ENCODE peak calls at places on chromosomes 7 and 10, in seven cellular contexts. One of them, this sample, is unnamed.

GRCh38 chr10:80739328-80739727 is 201.6 kb downstream of the SH2D4B start:
- DNase-seq in OCI-LY7: no peak
- DNase-seq in tibial nerve: no peak
- DNase-seq in CD4-positive, alpha-beta T cell: no peak
- DNase-seq in tibial artery: no peak
- DNase-seq in PC-9: no peak
- DNase-seq in AG04450: no peak
- DNase-seq in this sample: no peak

GRCh38 chr7:144437370-144438191 is 34.1 kb upstream of the NOBOX start:
- DNase-seq in tibial artery: no peak
- DNase-seq in AG04450: peak; percentile 2
- DNase-seq in OCI-LY7: peak; percentile 51
- DNase-seq in tibial nerve: peak; percentile 79
- DNase-seq in CD4-positive, alpha-beta T cell: peak; percentile 31
- DNase-seq in PC-9: peak; percentile 61
- DNase-seq in this sample: no peak

GRCh38 chr7:24728503-24729364 is 28.5 kb downstream of the GSDME start:
- DNase-seq in PC-9: no peak
- DNase-seq in CD4-positive, alpha-beta T cell: no peak
- DNase-seq in tibial artery: peak; percentile 61
- DNase-seq in tibial nerve: no peak
- DNase-seq in AG04450: no peak
- DNase-seq in OCI-LY7: no peak
- DNase-seq in this sample: no peak

GRCh38 chr10:25056726-25057125 is 40.3 kb downstream of the THNSL1 start:
- DNase-seq in AG04450: no peak
- DNase-seq in tibial nerve: no peak
- DNase-seq in OCI-LY7: no peak
- DNase-seq in tibial artery: no peak
- DNase-seq in PC-9: no peak
- DNase-seq in CD4-positive, alpha-beta T cell: no peak
- DNase-seq in this sample: no peak

GRCh38 chr7:80139179-80139578 is 4.5 kb downstream of the GNAI1 start:
- DNase-seq in tibial nerve: no peak
- DNase-seq in PC-9: no peak
- DNase-seq in OCI-LY7: no peak
- DNase-seq in AG04450: no peak
- DNase-seq in tibial artery: no peak
- DNase-seq in CD4-positive, alpha-beta T cell: no peak
- DNase-seq in this sample: no peak

GRCh38 chr7:38411404-38411803 is 138.0 kb upstream of the TARP start:
- DNase-seq in tibial nerve: no peak
- DNase-seq in CD4-positive, alpha-beta T cell: no peak
- DNase-seq in tibial artery: no peak
- DNase-seq in OCI-LY7: peak; percentile 9
- DNase-seq in AG04450: no peak
- DNase-seq in PC-9: no peak
- DNase-seq in this sample: no peak

GRCh38 chr10:58723977-58724376 is 211.3 kb downstream of the BICC1 start:
- DNase-seq in PC-9: no peak
- DNase-seq in tibial nerve: no peak
- DNase-seq in OCI-LY7: no peak
- DNase-seq in CD4-positive, alpha-beta T cell: no peak
- DNase-seq in tibial artery: no peak
- DNase-seq in AG04450: no peak
- DNase-seq in this sample: no peak

GRCh38 chr7:69645683-69646082 is 47.4 kb downstream of the AUTS2 start:
- DNase-seq in AG04450: no peak
- DNase-seq in tibial nerve: no peak
- DNase-seq in PC-9: no peak
- DNase-seq in CD4-positive, alpha-beta T cell: no peak
- DNase-seq in tibial artery: no peak
- DNase-seq in OCI-LY7: no peak
- DNase-seq in this sample: no peak

GRCh38 chr10:128268015-128268722 is 141.9 kb upstream of the MKI67 start:
- DNase-seq in OCI-LY7: peak; percentile 24
- DNase-seq in AG04450: no peak
- DNase-seq in tibial nerve: peak; percentile 30
- DNase-seq in tibial artery: no peak
- DNase-seq in CD4-positive, alpha-beta T cell: no peak
- DNase-seq in PC-9: peak; percentile 2
- DNase-seq in this sample: no peak

GRCh38 chr10:84551437-84552120 is 223.2 kb downstream of the CCSER2 start:
- DNase-seq in tibial nerve: no peak
- DNase-seq in PC-9: no peak
- DNase-seq in tibial artery: no peak
- DNase-seq in CD4-positive, alpha-beta T cell: no peak
- DNase-seq in AG04450: no peak
- DNase-seq in OCI-LY7: no peak
- DNase-seq in this sample: no peak
- TF ChIP-seq CTCF in tibial nerve: no peak
- TF ChIP-seq CTCF in PC-9: no peak
- TF ChIP-seq CTCF in tibial artery: no peak
- TF ChIP-seq CTCF in CD4-positive, alpha-beta T cell: no peak
- TF ChIP-seq CTCF in AG04450: no peak
- TF ChIP-seq CTCF in OCI-LY7: no peak
- TF ChIP-seq CTCF in this sample: no peak

GRCh38 chr10:45592926-45593325 is 79.6 kb downstream of the ZFAND4 start:
- DNase-seq in PC-9: no peak
- DNase-seq in tibial artery: no peak
- DNase-seq in tibial nerve: no peak
- DNase-seq in AG04450: no peak
- DNase-seq in OCI-LY7: peak; percentile 26
- DNase-seq in CD4-positive, alpha-beta T cell: no peak
- DNase-seq in this sample: no peak

GRCh38 chr10:45592432-45592831 is 80.1 kb downstream of the ZFAND4 start:
- DNase-seq in tibial artery: no peak
- DNase-seq in OCI-LY7: no peak
- DNase-seq in PC-9: no peak
- DNase-seq in tibial nerve: no peak
- DNase-seq in CD4-positive, alpha-beta T cell: no peak
- DNase-seq in AG04450: no peak
- DNase-seq in this sample: no peak

GRCh38 chr10:45594276-45595157 is 78.1 kb downstream of the ZFAND4 start:
- DNase-seq in PC-9: peak; percentile 94
- DNase-seq in CD4-positive, alpha-beta T cell: peak; percentile 75
- DNase-seq in tibial nerve: peak; percentile 82
- DNase-seq in tibial artery: peak; percentile 94
- DNase-seq in OCI-LY7: peak; percentile 98
- DNase-seq in AG04450: peak; percentile 75
- DNase-seq in this sample: peak; percentile 69

GRCh38 chr10:45591262-45591661 is 81.3 kb downstream of the ZFAND4 start:
- DNase-seq in AG04450: no peak
- DNase-seq in tibial artery: no peak
- DNase-seq in tibial nerve: no peak
- DNase-seq in CD4-positive, alpha-beta T cell: no peak
- DNase-seq in PC-9: no peak
- DNase-seq in OCI-LY7: no peak
- DNase-seq in this sample: no peak

DNA sequence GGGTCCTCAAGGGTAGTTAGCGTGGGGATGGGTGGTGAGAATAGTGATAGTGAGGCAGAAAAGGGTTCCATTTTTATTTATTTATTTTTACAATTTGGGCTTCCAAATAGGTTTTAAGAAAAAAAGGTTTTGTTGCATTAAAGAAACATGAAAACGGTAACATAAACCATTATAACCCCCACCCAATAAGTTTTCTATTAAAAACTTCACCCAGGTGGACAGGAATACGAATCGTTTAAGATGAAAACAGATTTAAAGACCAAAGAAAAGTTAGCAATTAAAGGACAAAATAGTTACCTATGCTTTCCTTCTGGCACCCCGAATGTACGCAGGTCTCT is 78.7 kb downstream of the ZFAND4 start:
- DNase-seq in tibial artery: no peak
- DNase-seq in OCI-LY7: no peak
- DNase-seq in PC-9: no peak
- DNase-seq in CD4-positive, alpha-beta T cell: no peak
- DNase-seq in tibial nerve: no peak
- DNase-seq in AG04450: no peak
- DNase-seq in this sample: no peak
- H3K27ac ChIP-seq in tibial artery: peak overlapping the region; percentile 57
- H3K27ac ChIP-seq in OCI-LY7: no peak overlapping the region
- H3K27ac ChIP-seq in PC-9: no peak overlapping the region
- H3K27ac ChIP-seq in CD4-positive, alpha-beta T cell: peak overlapping the region; percentile 40
- H3K27ac ChIP-seq in tibial nerve: peak overlapping the region; percentile 90
- H3K27ac ChIP-seq in AG04450: no peak overlapping the region
- H3K27ac ChIP-seq in this sample: peak overlapping the region; percentile 90

DNA sequence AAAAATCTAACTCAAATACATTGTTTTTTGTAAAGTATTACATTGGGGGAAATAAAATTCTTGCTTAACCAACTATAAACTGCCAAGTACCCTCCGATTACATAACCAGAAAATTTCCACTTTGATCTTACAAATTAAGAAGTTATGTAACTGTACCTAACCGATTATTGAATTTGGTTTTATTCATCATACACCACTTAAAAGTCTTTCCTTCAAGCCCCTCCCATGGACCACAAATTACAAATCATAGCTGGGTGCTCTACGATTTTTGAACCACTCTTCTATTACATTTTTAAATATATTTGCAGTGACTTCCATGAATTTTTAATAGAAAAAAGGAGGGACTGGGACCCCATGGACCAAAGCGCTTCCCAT is 638 bp downstream of the ZNF680 start:
- DNase-seq in tibial nerve: no peak
- DNase-seq in tibial artery: no peak
- DNase-seq in PC-9: no peak
- DNase-seq in OCI-LY7: peak; percentile 19
- DNase-seq in AG04450: no peak
- DNase-seq in CD4-positive, alpha-beta T cell: no peak
- DNase-seq in this sample: no peak
- H3K9me3 ChIP-seq in tibial nerve: no peaks in the 10 kb centered on the region
- H3K9me3 ChIP-seq in tibial artery: no peaks in the 10 kb centered on the region
- H3K9me3 ChIP-seq in PC-9: peaks cover 6% of the 10 kb centered on the region
- H3K9me3 ChIP-seq in OCI-LY7: no peaks in the 10 kb centered on the region
- H3K9me3 ChIP-seq in AG04450: no peaks in the 10 kb centered on the region
- H3K9me3 ChIP-seq in CD4-positive, alpha-beta T cell: no peaks in the 10 kb centered on the region
- H3K9me3 ChIP-seq in this sample: no peaks in the 10 kb centered on the region

DNA sequence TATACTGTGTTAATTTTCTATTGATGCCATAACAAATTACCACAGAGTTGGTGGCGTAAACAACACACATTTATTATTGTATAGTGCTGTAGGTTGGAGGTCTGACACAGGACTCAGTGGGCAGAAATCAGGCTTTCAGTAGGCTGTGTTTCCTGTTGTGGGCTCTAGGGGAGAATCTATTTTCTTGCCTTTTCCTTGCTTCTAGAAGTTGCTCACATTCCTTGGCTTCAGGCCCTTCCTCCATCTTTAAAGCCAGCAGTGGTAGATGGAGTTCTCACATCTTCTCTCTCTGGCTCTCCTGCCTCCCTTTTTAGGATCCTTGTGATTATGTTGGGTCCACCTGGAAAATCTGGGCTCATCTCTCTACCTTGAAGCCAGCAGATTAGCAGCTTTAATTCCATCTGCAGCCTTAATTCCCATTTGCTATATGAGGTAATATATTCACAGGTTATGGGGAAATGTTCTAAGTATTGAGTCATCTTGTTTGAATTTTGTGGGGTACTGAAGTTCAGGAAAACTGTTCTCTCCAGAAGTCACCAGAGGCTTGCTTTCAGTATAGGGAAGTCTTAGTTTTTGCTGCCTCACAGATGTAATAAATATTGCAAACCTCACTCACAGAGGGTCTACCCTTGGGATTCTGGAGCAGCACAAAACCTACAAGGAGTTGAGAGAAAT is 38.9 kb downstream of the CCNY start:
- DNase-seq in tibial artery: no peak
- DNase-seq in tibial nerve: no peak
- DNase-seq in OCI-LY7: no peak
- DNase-seq in AG04450: no peak
- DNase-seq in CD4-positive, alpha-beta T cell: no peak
- DNase-seq in PC-9: no peak
- DNase-seq in this sample: no peak
- TF ChIP-seq CTCF in tibial artery: no peak
- TF ChIP-seq CTCF in tibial nerve: no peak
- TF ChIP-seq CTCF in OCI-LY7: peak; percentile 13
- TF ChIP-seq CTCF in AG04450: peak; percentile 18
- TF ChIP-seq CTCF in CD4-positive, alpha-beta T cell: no peak
- TF ChIP-seq CTCF in PC-9: no peak
- TF ChIP-seq CTCF in this sample: no peak

GRCh38 chr7:40530292-40530691 is 395.5 kb downstream of the SUGCT start:
- DNase-seq in tibial nerve: no peak
- DNase-seq in CD4-positive, alpha-beta T cell: no peak
- DNase-seq in AG04450: peak; percentile 52
- DNase-seq in OCI-LY7: no peak
- DNase-seq in tibial artery: no peak
- DNase-seq in PC-9: no peak
- DNase-seq in this sample: no peak

GRCh38 chr7:40536406-40536805 is 401.6 kb downstream of the SUGCT start:
- DNase-seq in tibial artery: no peak
- DNase-seq in PC-9: no peak
- DNase-seq in AG04450: no peak
- DNase-seq in tibial nerve: no peak
- DNase-seq in OCI-LY7: no peak
- DNase-seq in CD4-positive, alpha-beta T cell: no peak
- DNase-seq in this sample: no peak

GRCh38 chr7:40538281-40538680 is 403.5 kb downstream of the SUGCT start:
- DNase-seq in tibial artery: no peak
- DNase-seq in OCI-LY7: no peak
- DNase-seq in tibial nerve: no peak
- DNase-seq in AG04450: no peak
- DNase-seq in CD4-positive, alpha-beta T cell: no peak
- DNase-seq in PC-9: no peak
- DNase-seq in this sample: no peak

GRCh38 chr7:40531946-40532345 is 397.1 kb downstream of the SUGCT start:
- DNase-seq in tibial nerve: no peak
- DNase-seq in OCI-LY7: no peak
- DNase-seq in PC-9: no peak
- DNase-seq in tibial artery: no peak
- DNase-seq in AG04450: no peak
- DNase-seq in CD4-positive, alpha-beta T cell: no peak
- DNase-seq in this sample: no peak

DNA sequence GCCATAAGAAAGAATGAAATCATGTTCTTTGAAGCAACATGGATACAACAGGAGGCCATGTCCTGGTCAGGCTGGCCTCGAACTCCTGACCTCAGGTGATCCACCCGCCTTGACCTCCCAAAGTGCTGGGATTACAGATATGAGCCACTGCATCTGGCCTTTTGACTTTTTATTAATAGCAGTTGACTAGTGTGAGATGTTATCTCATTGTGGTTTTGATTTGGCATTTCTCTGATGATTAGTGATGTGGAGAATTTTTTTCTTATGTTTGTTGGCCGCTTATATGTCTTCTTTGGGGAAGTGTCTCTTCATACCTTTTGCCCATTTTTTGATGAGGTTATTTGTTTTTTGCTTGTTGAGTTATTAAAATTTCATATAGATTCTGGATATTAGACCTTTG is 400.9 kb downstream of the SUGCT start:
- DNase-seq in PC-9: no peak
- DNase-seq in tibial nerve: no peak
- DNase-seq in OCI-LY7: no peak
- DNase-seq in tibial artery: no peak
- DNase-seq in AG04450: no peak
- DNase-seq in CD4-positive, alpha-beta T cell: no peak
- DNase-seq in this sample: no peak
- H3K27ac ChIP-seq in PC-9: no peak overlapping the region
- H3K27ac ChIP-seq in tibial nerve: no peak overlapping the region
- H3K27ac ChIP-seq in OCI-LY7: no peak overlapping the region
- H3K27ac ChIP-seq in tibial artery: peak overlapping the region; percentile 65
- H3K27ac ChIP-seq in AG04450: no peak overlapping the region
- H3K27ac ChIP-seq in CD4-positive, alpha-beta T cell: no peak overlapping the region
- H3K27ac ChIP-seq in this sample: no peak overlapping the region

This sample was measured in esophagus squamous epithelium.